ENCODE peak calls at places on chromosomes 7 and 10, in five cellular contexts. One of them, this sample, is unnamed.

GRCh38 chr10:22500567-22501369 is 155.5 kb downstream of the SPAG6 start:
- DNase-seq in cardiac muscle cell: no peak
- DNase-seq in adrenal gland: no peak
- DNase-seq in fibroblast of the aortic adventitia: peak
- DNase-seq in HCT116: no peak
- DNase-seq in this sample: no peak

GRCh38 chr7:151091003-151091402 is 4.7 kb downstream of the AGAP3 start:
- DNase-seq in HCT116: no peak
- DNase-seq in cardiac muscle cell: no peak
- DNase-seq in adrenal gland: no peak
- DNase-seq in fibroblast of the aortic adventitia: no peak
- DNase-seq in this sample: no peak

GRCh38 chr10:132704008-132704814 is 81.7 kb downstream of the NKX6-2 start:
- DNase-seq in cardiac muscle cell: no peak
- DNase-seq in HCT116: no peak
- DNase-seq in fibroblast of the aortic adventitia: no peak
- DNase-seq in adrenal gland: no peak
- DNase-seq in this sample: no peak

GRCh38 chr10:124520553-124521428 is 59.2 kb downstream of the LHPP start:
- DNase-seq in fibroblast of the aortic adventitia: no peak
- DNase-seq in adrenal gland: no peak
- DNase-seq in cardiac muscle cell: no peak
- DNase-seq in HCT116: no peak
- DNase-seq in this sample: no peak

GRCh38 chr7:99440195-99440594 is 1.5 kb downstream of the CPSF4 start:
- DNase-seq in cardiac muscle cell: no peak
- DNase-seq in adrenal gland: no peak
- DNase-seq in fibroblast of the aortic adventitia: peak
- DNase-seq in HCT116: no peak
- DNase-seq in this sample: no peak

GRCh38 chr10:72567884-72568283 is 58.0 kb downstream of the MICU1 start:
- DNase-seq in cardiac muscle cell: peak
- DNase-seq in adrenal gland: no peak
- DNase-seq in fibroblast of the aortic adventitia: no peak
- DNase-seq in HCT116: peak
- DNase-seq in this sample: no peak

GRCh38 chr10:26557641-26558014 is 119.5 kb downstream of the APBB1IP start:
- DNase-seq in HCT116: no peak
- DNase-seq in cardiac muscle cell: no peak
- DNase-seq in adrenal gland: no peak
- DNase-seq in fibroblast of the aortic adventitia: peak
- DNase-seq in this sample: no peak

GRCh38 chr7:43905954-43906326 is 456 bp downstream of the URGCP start:
- DNase-seq in cardiac muscle cell: peak
- DNase-seq in HCT116: no peak
- DNase-seq in fibroblast of the aortic adventitia: peak
- DNase-seq in adrenal gland: peak
- DNase-seq in this sample: peak

GRCh38 chr10:84291389-84291788 is 37.0 kb upstream of the CCSER2 start:
- DNase-seq in HCT116: no peak
- DNase-seq in fibroblast of the aortic adventitia: peak
- DNase-seq in adrenal gland: peak
- DNase-seq in cardiac muscle cell: peak
- DNase-seq in this sample: no peak

GRCh38 chr7:77757589-77757988 is 40.6 kb downstream of the TMEM60 start:
- DNase-seq in fibroblast of the aortic adventitia: no peak
- DNase-seq in HCT116: no peak
- DNase-seq in adrenal gland: no peak
- DNase-seq in cardiac muscle cell: no peak
- DNase-seq in this sample: no peak

GRCh38 chr7:157235357-157236018 is 96.8 kb downstream of the UBE3C start:
- DNase-seq in cardiac muscle cell: no peak
- DNase-seq in HCT116: no peak
- DNase-seq in fibroblast of the aortic adventitia: peak
- DNase-seq in adrenal gland: no peak
- DNase-seq in this sample: no peak
- H3K4me3 ChIP-seq in cardiac muscle cell: no peak
- H3K4me3 ChIP-seq in HCT116: no peak
- H3K4me3 ChIP-seq in fibroblast of the aortic adventitia: no peak
- H3K4me3 ChIP-seq in adrenal gland: no peak
- H3K4me3 ChIP-seq in this sample: no peak

DNA sequence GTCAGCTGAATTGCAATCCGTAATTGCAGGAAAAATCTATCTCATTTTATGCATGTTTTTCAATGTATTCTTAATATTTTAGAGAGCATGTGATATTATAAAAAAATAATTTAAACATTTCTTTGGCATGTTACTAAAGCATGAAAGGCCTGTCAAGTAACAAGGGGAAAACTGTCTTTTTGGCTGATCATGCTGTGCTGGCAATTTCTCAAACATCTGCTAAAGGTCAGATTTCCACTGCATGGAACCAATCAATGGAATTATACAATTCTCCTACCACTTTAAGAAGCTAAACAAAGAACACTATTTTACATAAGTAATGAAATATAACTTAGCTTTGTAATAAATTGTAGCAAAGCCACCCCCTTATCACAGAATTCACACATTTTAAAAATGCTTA is 49.4 kb downstream of the JMJD1C start:
- DNase-seq in adrenal gland: no peak
- DNase-seq in cardiac muscle cell: no peak
- DNase-seq in HCT116: no peak
- DNase-seq in fibroblast of the aortic adventitia: peak
- DNase-seq in this sample: no peak
- H3K4me3 ChIP-seq in adrenal gland: no peak
- H3K4me3 ChIP-seq in cardiac muscle cell: no peak
- H3K4me3 ChIP-seq in HCT116: no peak
- H3K4me3 ChIP-seq in fibroblast of the aortic adventitia: no peak
- H3K4me3 ChIP-seq in this sample: no peak

GRCh38 chr10:70601775-70602174 is 766 bp downstream of the PRF1 start:
- DNase-seq in fibroblast of the aortic adventitia: no peak
- DNase-seq in HCT116: no peak
- DNase-seq in cardiac muscle cell: no peak
- DNase-seq in adrenal gland: no peak
- DNase-seq in this sample: no peak
- H3K4me3 ChIP-seq in fibroblast of the aortic adventitia: no peak
- H3K4me3 ChIP-seq in HCT116: no peak
- H3K4me3 ChIP-seq in cardiac muscle cell: no peak
- H3K4me3 ChIP-seq in adrenal gland: no peak
- H3K4me3 ChIP-seq in this sample: peak

GRCh38 chr7:122689346-122690109 is 9.4 kb downstream of the RNF133 start:
- DNase-seq in cardiac muscle cell: no peak
- DNase-seq in fibroblast of the aortic adventitia: no peak
- DNase-seq in adrenal gland: no peak
- DNase-seq in HCT116: no peak
- DNase-seq in this sample: no peak

GRCh38 chr7:122692769-122693309 is 6.1 kb downstream of the RNF133 start:
- DNase-seq in cardiac muscle cell: no peak
- DNase-seq in adrenal gland: no peak
- DNase-seq in HCT116: no peak
- DNase-seq in fibroblast of the aortic adventitia: no peak
- DNase-seq in this sample: no peak

GRCh38 chr7:122694697-122695096 is 4.2 kb downstream of the RNF133 start:
- DNase-seq in HCT116: no peak
- DNase-seq in adrenal gland: no peak
- DNase-seq in fibroblast of the aortic adventitia: no peak
- DNase-seq in cardiac muscle cell: no peak
- DNase-seq in this sample: no peak

GRCh38 chr7:122688385-122688998 is 10.4 kb downstream of the RNF133 start:
- DNase-seq in adrenal gland: no peak
- DNase-seq in HCT116: no peak
- DNase-seq in fibroblast of the aortic adventitia: no peak
- DNase-seq in cardiac muscle cell: no peak
- DNase-seq in this sample: no peak

GRCh38 chr7:122691569-122692235 is 7.2 kb downstream of the RNF133 start:
- DNase-seq in HCT116: no peak
- DNase-seq in cardiac muscle cell: no peak
- DNase-seq in fibroblast of the aortic adventitia: no peak
- DNase-seq in adrenal gland: no peak
- DNase-seq in this sample: no peak
- H3K4me3 ChIP-seq in HCT116: no peak
- H3K4me3 ChIP-seq in cardiac muscle cell: no peak
- H3K4me3 ChIP-seq in fibroblast of the aortic adventitia: no peak
- H3K4me3 ChIP-seq in adrenal gland: no peak
- H3K4me3 ChIP-seq in this sample: no peak

DNA sequence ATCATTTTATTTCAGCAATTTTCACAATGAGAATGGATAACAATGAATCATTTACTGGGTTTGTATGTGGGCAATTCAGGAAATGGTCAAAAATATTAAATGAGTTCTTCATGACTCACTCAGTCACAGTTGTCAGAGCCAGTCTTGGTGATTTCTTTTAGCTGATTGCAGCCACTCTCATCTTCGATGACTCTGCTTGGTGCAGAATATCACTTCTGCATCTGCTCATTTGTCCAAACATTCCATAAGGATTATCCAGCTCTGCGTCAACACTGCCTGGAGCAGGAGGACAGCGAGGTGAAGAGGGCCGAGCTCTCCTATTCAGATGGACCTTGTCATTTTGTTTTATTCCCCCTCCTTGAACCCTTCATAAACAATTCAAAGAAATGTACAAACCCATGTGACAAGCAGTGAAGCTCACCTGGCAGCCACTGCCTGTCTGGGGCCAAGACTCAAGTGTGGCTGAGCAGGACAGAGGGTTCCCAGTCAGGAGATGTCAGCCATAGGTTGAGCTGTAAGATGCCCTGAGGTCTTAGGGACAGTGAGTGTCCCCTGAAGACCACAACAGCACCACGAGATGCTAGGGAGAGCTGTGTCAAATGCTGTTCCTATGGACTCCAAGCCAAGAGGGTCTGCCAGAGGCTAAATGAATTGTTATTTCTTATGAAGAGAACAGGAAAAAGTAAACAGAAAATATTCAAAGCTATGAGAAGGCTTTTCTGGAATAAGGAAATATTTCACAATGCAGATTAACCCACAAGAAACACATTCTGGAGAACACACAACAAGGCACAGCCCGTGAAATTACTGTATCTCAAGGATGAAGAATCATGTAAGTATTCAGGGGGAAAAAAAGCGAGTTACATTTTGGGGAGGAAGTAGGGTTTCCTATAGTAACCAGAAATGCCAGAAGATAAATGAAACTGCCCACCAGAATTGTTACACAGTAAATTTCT is 33.1 kb upstream of the EGFR start:
- DNase-seq in fibroblast of the aortic adventitia: peak
- DNase-seq in cardiac muscle cell: no peak
- DNase-seq in HCT116: peak
- DNase-seq in adrenal gland: no peak
- DNase-seq in this sample: no peak
- H3K4me3 ChIP-seq in fibroblast of the aortic adventitia: no peak
- H3K4me3 ChIP-seq in cardiac muscle cell: no peak
- H3K4me3 ChIP-seq in HCT116: no peak
- H3K4me3 ChIP-seq in adrenal gland: no peak
- H3K4me3 ChIP-seq in this sample: no peak

GRCh38 chr7:35530124-35531109 is 164.5 kb downstream of the HERPUD2 start:
- DNase-seq in fibroblast of the aortic adventitia: no peak
- DNase-seq in HCT116: no peak
- DNase-seq in cardiac muscle cell: no peak
- DNase-seq in adrenal gland: no peak
- DNase-seq in this sample: no peak

GRCh38 chr7:35529713-35530112 is 165.2 kb downstream of the HERPUD2 start:
- DNase-seq in HCT116: no peak
- DNase-seq in cardiac muscle cell: no peak
- DNase-seq in adrenal gland: no peak
- DNase-seq in fibroblast of the aortic adventitia: no peak
- DNase-seq in this sample: no peak

GRCh38 chr7:35526645-35527044 is 168.3 kb downstream of the HERPUD2 start:
- DNase-seq in HCT116: no peak
- DNase-seq in fibroblast of the aortic adventitia: no peak
- DNase-seq in adrenal gland: no peak
- DNase-seq in cardiac muscle cell: no peak
- DNase-seq in this sample: no peak

GRCh38 chr7:35524112-35524804 is 170.7 kb downstream of the HERPUD2 start:
- DNase-seq in adrenal gland: no peak
- DNase-seq in cardiac muscle cell: no peak
- DNase-seq in HCT116: no peak
- DNase-seq in fibroblast of the aortic adventitia: no peak
- DNase-seq in this sample: no peak

DNA sequence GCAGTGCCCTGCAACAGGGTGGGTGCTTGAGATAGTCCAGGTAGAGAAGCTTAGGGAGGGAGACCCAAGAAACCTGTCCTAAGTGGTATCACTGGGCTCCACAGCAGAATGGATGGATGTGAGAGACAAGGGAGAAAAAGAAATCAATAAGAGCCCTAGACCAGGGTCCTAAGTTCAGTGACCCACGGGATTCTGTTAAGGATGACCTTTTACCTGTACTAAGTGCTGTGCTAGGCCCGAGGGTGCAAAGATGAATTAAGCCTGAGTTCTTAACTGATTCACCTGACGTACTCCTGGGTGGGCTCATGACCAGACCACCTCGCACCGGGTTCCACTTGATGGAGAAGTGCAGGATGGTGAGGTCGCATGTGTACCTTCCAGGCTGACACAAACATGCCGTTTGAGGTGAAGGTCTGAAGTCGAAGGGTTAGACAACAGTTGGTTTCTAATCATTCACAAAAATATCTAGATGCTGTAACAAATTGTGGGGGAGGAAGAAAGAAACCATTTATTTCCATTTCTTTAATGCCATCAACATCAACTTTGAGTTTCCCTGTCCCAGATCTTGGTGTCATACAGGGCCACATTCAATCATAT is 166.5 kb downstream of the HERPUD2 start:
- DNase-seq in adrenal gland: no peak
- DNase-seq in cardiac muscle cell: no peak
- DNase-seq in fibroblast of the aortic adventitia: no peak
- DNase-seq in HCT116: no peak
- DNase-seq in this sample: no peak
- H3K4me3 ChIP-seq in adrenal gland: no peak
- H3K4me3 ChIP-seq in cardiac muscle cell: no peak
- H3K4me3 ChIP-seq in fibroblast of the aortic adventitia: no peak
- H3K4me3 ChIP-seq in HCT116: no peak
- H3K4me3 ChIP-seq in this sample: no peak

GRCh38 chr7:157348548-157348947 is 11.7 kb downstream of the DNAJB6 start:
- DNase-seq in fibroblast of the aortic adventitia: no peak
- DNase-seq in cardiac muscle cell: no peak
- DNase-seq in adrenal gland: no peak
- DNase-seq in HCT116: no peak
- DNase-seq in this sample: no peak
- H3K4me3 ChIP-seq in fibroblast of the aortic adventitia: no peak
- H3K4me3 ChIP-seq in cardiac muscle cell: no peak
- H3K4me3 ChIP-seq in adrenal gland: no peak
- H3K4me3 ChIP-seq in HCT116: no peak
- H3K4me3 ChIP-seq in this sample: no peak